ENCODE peak calls at places on chromosome 2, in six cellular contexts. C is transverse colon, O is HCT116, M is sigmoid colon, T is H1, N is HepG2. U is an unnamed sample.

GRCh38 chr2:148007219-148007900 is 13.2 kb downstream of the ORC4 start:
- DNase-seq in C (no peak), O (no peak), M (no peak), T (no peak), N (no peak), U (no peak)

GRCh38 chr2:120749506-120750431 is 14.1 kb downstream of the GLI2 start:
- DNase-seq in C (no peak), O (no peak), M (peak; percentile 49), T (no peak), N (no peak), U (no peak)

GRCh38 chr2:220043155-220043992 is 415.9 kb downstream of the SLC4A3 start:
- DNase-seq in C (no peak), O (no peak), M (no peak), T (no peak), N (no peak), U (no peak)

GRCh38 chr2:216081-216480 is 47.8 kb downstream of the SH3YL1 start:
- DNase-seq in C (no peak), O (no peak), M (no peak), T (no peak), N (no peak), U (no peak)

GRCh38 chr2:234378440-234378839 is 118.4 kb downstream of the ARL4C start:
- DNase-seq in C (no peak), O (no peak), M (no peak), T (no peak), N (no peak), U (no peak)

GRCh38 chr2:28438532-28439063 is 45.9 kb downstream of the FOSL2 start:
- DNase-seq in C (no peak), O (no peak), M (peak; percentile 34), T (no peak), N (no peak), U (peak; percentile 18)

GRCh38 chr2:179917272-179917671 is 55.9 kb upstream of the ZNF385B start:
- DNase-seq in C (no peak), O (no peak), M (no peak), T (no peak), N (peak; percentile 13), U (no peak)

GRCh38 chr2:66498597-66498910 is 63.6 kb downstream of the MEIS1 start:
- DNase-seq in C (no peak), O (no peak), M (no peak), T (no peak), N (no peak), U (no peak)

DNA sequence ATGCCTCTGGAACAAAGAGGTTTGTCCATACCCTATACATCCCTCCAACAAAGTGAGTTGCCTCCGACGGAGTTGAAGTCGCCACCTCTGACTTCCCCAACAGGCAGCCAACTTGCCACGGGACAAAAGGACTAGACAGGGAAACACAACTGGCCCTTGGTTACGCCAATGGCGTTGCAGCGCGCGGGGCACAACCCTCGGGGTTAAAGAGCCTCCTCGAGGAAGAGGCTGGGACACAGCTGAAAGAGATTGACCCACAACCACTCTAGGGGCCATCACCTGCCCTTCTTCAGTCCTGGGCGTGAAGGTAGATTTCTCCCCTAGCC is 545 bp downstream of the GTF3C2 start:
- DNase-seq in C (peak; percentile 75), O (no peak), M (peak; percentile 70), T (no peak), N (peak; percentile 80), U (peak; percentile 84)
- TF ChIP-seq POLR2A in C (no peak), O (no peak), M (no peak), T (no peak), N (peak; percentile 90), U (no peak)

GRCh38 chr2:33142874-33143273 is 196.1 kb downstream of the LTBP1 start:
- DNase-seq in C (no peak), O (no peak), M (no peak), T (no peak), N (no peak), U (no peak)
- TF ChIP-seq POLR2AphosphoS5 in C (no peak), O (no peak), M (no peak), T (no peak), N (no peak), U (no peak)

GRCh38 chr2:231706731-231707624 is 1.3 kb upstream of the PTMA start:
- DNase-seq in C (peak; percentile 98), O (peak; percentile 98), M (peak; percentile 100), T (peak; percentile 96), N (peak; percentile 95), U (peak; percentile 94)
- TF ChIP-seq CTCF in C (peak; percentile 90), O (peak; percentile 96), M (peak; percentile 76), T (peak; percentile 98), N (peak; percentile 98), U (peak; percentile 93)

DNA sequence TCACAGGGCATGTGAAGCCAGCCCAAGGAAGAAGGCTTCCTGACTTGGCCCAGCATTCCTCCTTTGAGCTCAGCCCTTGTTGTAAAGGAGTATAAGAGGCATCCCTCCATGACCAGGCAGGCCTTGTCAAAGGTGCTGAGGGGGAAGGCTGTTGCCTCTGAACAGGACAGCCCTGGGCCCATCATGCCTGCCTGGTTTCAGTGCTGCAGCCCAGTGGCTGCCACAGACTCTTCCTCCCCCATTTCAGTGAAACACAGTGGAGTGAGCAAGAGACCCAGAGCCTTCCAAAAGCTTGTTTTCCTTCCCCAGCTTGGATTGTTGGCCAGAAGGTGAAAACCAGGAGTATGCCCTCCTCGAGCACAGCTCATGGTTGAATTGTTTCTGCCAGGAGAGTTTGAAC is 19.9 kb upstream of the RPL37A start:
- DNase-seq in C (no peak), O (no peak), M (no peak), T (no peak), N (no peak), U (no peak)
- TF ChIP-seq POLR2A in C (no peak), O (no peak), M (no peak), T (no peak), N (no peak), U (no peak)

DNA sequence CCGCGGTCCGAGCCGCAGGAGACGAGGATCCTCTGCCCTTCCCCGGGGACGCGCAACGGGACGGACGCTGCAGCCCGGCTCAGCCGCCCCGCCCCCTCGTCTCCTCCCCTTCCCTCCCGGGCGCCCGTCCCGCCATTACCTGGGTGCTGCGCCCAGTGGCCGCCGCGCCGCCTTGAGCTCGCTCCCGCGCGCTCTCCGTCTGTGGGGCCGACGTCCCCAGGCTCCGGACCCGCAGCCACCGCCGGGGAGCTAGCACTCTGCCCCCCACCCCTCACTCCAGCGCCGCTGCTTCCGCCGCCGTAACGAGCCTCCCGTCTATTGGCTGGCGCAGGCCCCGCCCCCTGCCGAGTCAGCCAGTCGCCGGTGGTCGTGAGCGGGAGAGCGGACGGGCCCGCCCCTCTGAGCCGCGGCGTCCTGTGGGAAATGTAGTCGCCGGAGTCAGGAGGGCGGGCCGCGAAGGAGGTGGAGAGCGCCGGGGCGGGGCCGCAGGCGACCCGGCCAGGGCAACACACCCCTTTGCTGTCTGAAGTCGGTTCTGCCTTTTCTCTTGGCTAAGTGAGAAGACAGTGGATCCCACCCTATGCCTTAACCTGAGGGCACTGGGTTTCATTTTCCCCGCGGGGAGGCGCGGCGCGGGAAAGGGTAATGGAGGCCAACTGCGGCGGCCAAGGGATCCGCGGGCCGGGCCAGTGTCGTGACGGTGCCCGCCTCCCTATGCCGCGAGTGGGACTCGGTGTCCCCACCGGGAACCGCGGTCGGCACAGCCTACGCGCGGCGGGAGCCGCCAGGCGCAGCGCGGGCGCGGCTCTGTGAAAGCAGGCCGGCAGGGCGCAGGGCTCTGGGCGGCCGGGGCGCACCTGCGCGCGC is at the start of gene SAP130:
- DNase-seq in C (peak; percentile 99), O (peak; percentile 79), M (peak; percentile 99), T (peak; percentile 90), N (peak; percentile 93), U (peak; percentile 99)
- TF ChIP-seq POLR2AphosphoS5 in C (peak; percentile 84), O (peak; percentile 30), M (peak; percentile 92), T (peak; percentile 36), N (peak; percentile 70), U (peak; percentile 61)

DNA sequence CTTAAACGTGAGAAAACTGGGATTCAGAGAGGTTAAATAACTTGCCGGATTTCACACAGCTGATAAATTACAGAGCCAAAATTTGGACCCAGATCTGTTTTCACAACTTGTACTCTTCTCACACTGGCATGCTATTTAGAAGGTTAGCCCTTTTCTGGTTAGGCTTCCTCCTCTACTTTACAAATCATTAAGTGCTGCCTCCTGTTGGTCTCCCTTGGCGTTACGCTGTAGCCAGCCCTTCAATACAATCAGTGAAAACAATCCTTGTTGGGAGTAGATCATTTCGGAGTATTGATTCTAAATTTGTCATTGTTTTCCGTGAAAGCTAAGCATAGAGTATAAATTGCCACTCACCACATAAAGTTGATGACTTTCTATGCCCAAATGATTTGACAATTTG is 153.5 kb downstream of the ARHGAP15 start:
- DNase-seq in C (no peak), O (no peak), M (no peak), T (no peak), N (no peak), U (no peak)
- TF ChIP-seq CTCF in C (no peak), O (peak; percentile 57), M (no peak), T (peak; percentile 80), N (peak; percentile 29), U (no peak)

U was measured in upper lobe of left lung.